ENCODE peak calls at places on chromosomes 7 and 10, in four cellular contexts. O is fibroblast of lung, B is tibial artery, L is astrocyte. M is an unnamed sample.

GRCh38 chr10:70561051-70561450 is 41.5 kb downstream of the PRF1 start:
- DNase-seq in O (no peak), B (peak), L (no peak), M (no peak)

GRCh38 chr10:127563718-127564553 is 14.8 kb downstream of the NPS start:
- DNase-seq in O (no peak), B (no peak), L (no peak), M (no peak)

GRCh38 chr7:1361756-1362125 is 97.5 kb downstream of the MICALL2 start:
- DNase-seq in O (no peak), B (no peak), L (no peak), M (no peak)

GRCh38 chr7:123864438-123864837 is 19.5 kb downstream of the HYAL4 start:
- DNase-seq in O (no peak), B (no peak), L (no peak), M (no peak)

GRCh38 chr10:93751832-93752231 is 5.9 kb upstream of the LGI1 start:
- DNase-seq in O (peak), B (no peak), L (peak), M (no peak)

GRCh38 chr7:84073476-84073875 is 121.1 kb downstream of the SEMA3A start:
- DNase-seq in O (peak), B (no peak), L (peak), M (no peak)

GRCh38 chr10:97631098-97631497 is 2.2 kb downstream of the MORN4 start:
- DNase-seq in O (peak), B (no peak), L (no peak), M (peak)

GRCh38 chr7:131727189-131727588 is 170.8 kb upstream of the PODXL start:
- DNase-seq in O (no peak), B (no peak), L (no peak), M (no peak)

GRCh38 chr10:24457661-24458318 is 248.9 kb downstream of the KIAA1217 start:
- DNase-seq in O (peak), B (no peak), L (no peak), M (no peak)

GRCh38 chr7:81776972-81777371 is 7.1 kb upstream of the HGF start:
- DNase-seq in O (no peak), B (no peak), L (no peak), M (no peak)

GRCh38 chr7:95749044-95749443 is 23.3 kb upstream of the DYNC1I1 start:
- DNase-seq in O (no peak), B (no peak), L (no peak), M (no peak)

GRCh38 chr7:35762781-35763180 is 38.1 kb upstream of the SEPTIN7 start:
- DNase-seq in O (no peak), B (no peak), L (no peak), M (no peak)

GRCh38 chr10:4012848-4013247 is 227.8 kb upstream of the KLF6 start:
- DNase-seq in O (no peak), B (no peak), L (no peak), M (no peak)

GRCh38 chr10:77004917-77005564 is 632.6 kb downstream of the KCNMA1 start:
- DNase-seq in O (peak), B (no peak), L (peak), M (peak)

GRCh38 chr7:112891698-112892097 is 101.5 kb upstream of the TMEM168 start:
- DNase-seq in O (no peak), B (no peak), L (no peak), M (no peak)

GRCh38 chr7:27158436-27159277 is 2.2 kb upstream of the HOXA7 start:
- DNase-seq in O (no peak), B (peak), L (no peak), M (no peak)

GRCh38 chr7:155581107-155581830 is 34.9 kb upstream of the CNPY1 start:
- DNase-seq in O (no peak), B (peak), L (no peak), M (no peak)

GRCh38 chr10:125591846-125592245 is 91.1 kb downstream of the TEX36 start:
- DNase-seq in O (no peak), B (no peak), L (no peak), M (no peak)

GRCh38 chr10:110456523-110457091 is 41.1 kb upstream of the DUSP5 start:
- DNase-seq in O (peak), B (no peak), L (peak), M (no peak)

GRCh38 chr7:128322040-128322643 is 21.6 kb downstream of the RBM28 start:
- DNase-seq in O (peak), B (no peak), L (peak), M (no peak)

GRCh38 chr10:22911889-22912762 is 15.7 kb upstream of the ARMC3 start:
- DNase-seq in O (peak), B (no peak), L (peak), M (no peak)

GRCh38 chr7:124680304-124680703 is 85.3 kb downstream of the GPR37 start:
- DNase-seq in O (no peak), B (no peak), L (no peak), M (no peak)

GRCh38 chr7:2825595-2826227 is 18.4 kb downstream of the GNA12 start:
- DNase-seq in O (no peak), B (no peak), L (no peak), M (no peak)

GRCh38 chr7:2832441-2832840 is 11.7 kb downstream of the GNA12 start:
- DNase-seq in O (no peak), B (no peak), L (no peak), M (no peak)

GRCh38 chr7:2830609-2831376 is 13.3 kb downstream of the GNA12 start:
- DNase-seq in O (peak), B (no peak), L (peak), M (no peak)

GRCh38 chr7:2826806-2827205 is 17.3 kb downstream of the GNA12 start:
- DNase-seq in O (no peak), B (no peak), L (no peak), M (no peak)

DNA sequence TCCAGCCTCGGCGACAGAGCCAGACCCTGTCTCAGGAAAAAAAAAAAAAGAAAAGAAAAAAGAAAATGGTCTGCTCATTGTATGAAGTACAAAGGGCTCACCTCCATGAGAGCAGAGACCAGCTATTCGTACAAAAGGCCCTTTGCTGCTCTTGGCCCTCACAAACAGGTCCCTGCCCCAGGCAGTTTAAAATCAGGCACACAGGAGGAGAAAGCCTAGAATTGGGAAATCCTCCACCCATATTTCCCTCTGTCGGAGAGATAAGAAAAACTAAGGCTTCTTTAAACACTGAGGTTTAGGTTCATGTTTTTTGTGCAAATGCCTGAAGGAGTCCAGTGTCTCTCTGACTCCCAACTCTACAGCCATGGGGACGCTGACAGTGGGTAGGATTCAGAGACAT is 15.1 kb downstream of the GNA12 start:
- DNase-seq in O (no peak), B (no peak), L (no peak), M (no peak)
- H3K27ac ChIP-seq in O (no peak), B (no peak), L (no peak), M (no peak)

GRCh38 chr7:47888371-47889265 is 59.6 kb downstream of the PKD1L1 start:
- DNase-seq in O (no peak), B (no peak), L (no peak), M (no peak)

GRCh38 chr7:47887016-47887640 is 61.1 kb downstream of the PKD1L1 start:
- DNase-seq in O (no peak), B (no peak), L (no peak), M (no peak)

GRCh38 chr7:47889723-47890122 is 58.5 kb downstream of the PKD1L1 start:
- DNase-seq in O (no peak), B (no peak), L (no peak), M (no peak)

GRCh38 chr7:47890606-47891005 is 57.7 kb downstream of the PKD1L1 start:
- DNase-seq in O (no peak), B (no peak), L (no peak), M (no peak)

GRCh38 chr7:47890125-47890524 is 58.1 kb downstream of the PKD1L1 start:
- DNase-seq in O (no peak), B (no peak), L (no peak), M (no peak)
- TF ChIP-seq CTCF in O (no peak), B (no peak), L (no peak), M (no peak)

GRCh38 chr10:32315426-32315825 is 31.5 kb downstream of the EPC1 start:
- DNase-seq in O (peak), B (no peak), L (no peak), M (no peak)

GRCh38 chr10:32318476-32318896 is 28.5 kb downstream of the EPC1 start:
- DNase-seq in O (no peak), B (no peak), L (no peak), M (no peak)

GRCh38 chr10:32321016-32321631 is 25.8 kb downstream of the EPC1 start:
- DNase-seq in O (no peak), B (no peak), L (no peak), M (no peak)

GRCh38 chr10:32314588-32314987 is 32.4 kb downstream of the EPC1 start:
- DNase-seq in O (no peak), B (no peak), L (no peak), M (no peak)

DNA sequence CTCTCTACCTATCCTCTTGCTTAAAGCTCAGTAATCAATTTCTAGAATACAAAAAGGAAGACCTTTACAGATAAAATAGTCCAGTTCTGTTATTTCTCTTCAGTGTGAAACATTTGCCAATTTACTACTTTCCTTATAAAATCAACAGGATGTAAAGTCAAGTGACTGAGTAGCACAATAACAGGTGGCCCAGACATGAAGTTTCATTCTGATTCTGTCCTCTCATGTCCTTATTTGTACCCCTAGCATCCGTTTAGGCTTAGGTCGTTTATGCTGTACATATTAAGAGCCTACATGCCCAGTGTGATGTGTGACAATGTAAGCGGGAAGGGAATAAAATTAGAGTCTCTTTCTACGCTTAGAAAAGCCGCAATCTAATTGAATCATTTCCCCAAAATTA is 29.2 kb downstream of the EPC1 start:
- DNase-seq in O (no peak), B (no peak), L (no peak), M (no peak)
- H3K4me3 ChIP-seq in O (no peak), B (no peak), L (no peak), M (no peak)

DNA sequence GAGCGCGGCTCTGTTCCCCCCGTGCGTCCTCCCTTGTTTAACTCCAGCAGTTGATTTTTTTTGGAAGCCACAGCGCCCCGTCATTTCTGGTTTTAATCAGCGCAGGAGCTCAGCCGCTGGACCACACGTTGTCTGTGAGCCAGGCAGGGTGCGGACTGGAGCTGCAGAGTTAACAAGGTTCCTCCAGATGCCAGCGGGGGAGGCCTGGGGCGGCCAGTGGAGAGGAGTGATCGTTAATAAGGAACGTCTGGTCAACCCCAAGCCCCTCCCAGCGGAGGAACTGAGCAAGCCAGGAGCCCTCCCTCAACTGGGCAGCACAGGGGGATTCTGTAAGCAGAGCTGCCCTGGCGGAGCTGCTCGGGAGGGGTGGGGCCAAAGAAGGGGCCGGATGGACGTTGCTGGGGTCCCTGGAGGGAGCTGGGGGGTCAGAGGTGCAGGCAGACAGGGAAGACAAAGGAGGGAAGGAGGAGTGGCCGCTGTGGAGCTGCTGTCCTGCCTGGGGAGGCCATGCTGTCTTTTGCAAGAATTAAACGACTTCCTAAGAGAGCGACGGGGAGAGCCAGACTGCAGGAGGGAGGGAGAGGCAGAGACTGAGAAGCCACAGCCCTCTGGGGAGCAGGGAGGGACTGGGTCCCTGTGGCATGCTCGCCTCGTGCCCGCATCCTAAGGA is 537.2 kb upstream of the FOXK1 start:
- DNase-seq in O (peak), B (no peak), L (peak), M (no peak)
- H3K27ac ChIP-seq in O (no peak), B (no peak), L (no peak), M (no peak)

GRCh38 chr7:149547126-149547525 is 49.5 kb upstream of the ZNF746 start:
- DNase-seq in O (no peak), B (no peak), L (no peak), M (no peak)
- TF ChIP-seq CTCF in O (no peak), B (no peak), L (no peak), M (no peak)

GRCh38 chr10:62048473-62048872 is 147.0 kb downstream of the ARID5B start:
- DNase-seq in O (no peak), B (no peak), L (no peak), M (no peak)
- H3K4me3 ChIP-seq in O (peak), B (peak), L (peak), M (peak)

M was measured in AG04450.